ENCODE peak calls at places on chromosomes 2 and 18, in six cellular contexts. Y is GM03348; I is iris pigment epithelial cell; O is midbrain; D is stimulated activated CD8-positive, alpha-beta memory T cell treated with anti-CD3 and anti-CD28 coated beads, Interleukin-7, amount 100 ng/mL, for 1 hour; W is RKO. A is an unnamed sample.

GRCh38 chr18:76416935-76417334 is 78.1 kb downstream of the ZNF516 start:
- DNase-seq in Y (peak; percentile 68), I (peak; percentile 84), O (no peak), D (no peak), W (no peak), A (peak; percentile 50)

GRCh38 chr2:175137793-175138192 is 30.2 kb downstream of the ATF2 start:
- DNase-seq in Y (no peak), I (no peak), O (no peak), D (no peak), W (no peak), A (no peak)

GRCh38 chr18:46302866-46303485 is 198.8 kb downstream of the HAUS1 start:
- DNase-seq in Y (no peak), I (no peak), O (no peak), D (no peak), W (no peak), A (no peak)

GRCh38 chr2:48114256-48114655 is 208.0 kb upstream of the FBXO11 start:
- DNase-seq in Y (no peak), I (peak; percentile 94), O (no peak), D (no peak), W (peak; percentile 70), A (peak; percentile 47)

GRCh38 chr2:7289697-7290096 is 372.5 kb downstream of the RNF144A start:
- DNase-seq in Y (no peak), I (no peak), O (no peak), D (no peak), W (no peak), A (no peak)

GRCh38 chr2:84631047-84631446 is 114.7 kb downstream of the DNAH6 start:
- DNase-seq in Y (peak; percentile 53), I (peak; percentile 65), O (peak; percentile 12), D (no peak), W (peak; percentile 77), A (peak; percentile 43)

GRCh38 chr18:35513181-35513932 is 15.6 kb upstream of the INO80C start:
- DNase-seq in Y (peak; percentile 63), I (peak; percentile 79), O (no peak), D (no peak), W (no peak), A (peak; percentile 96)

GRCh38 chr18:44959013-44959412 is 278.3 kb downstream of the SETBP1 start:
- DNase-seq in Y (no peak), I (no peak), O (no peak), D (no peak), W (no peak), A (no peak)

GRCh38 chr2:129092871-129093385 is 774.3 kb upstream of the HS6ST1 start:
- DNase-seq in Y (no peak), I (no peak), O (no peak), D (no peak), W (no peak), A (no peak)

GRCh38 chr18:7069191-7069590 is 48.4 kb downstream of the LAMA1 start:
- DNase-seq in Y (no peak), I (no peak), O (no peak), D (no peak), W (no peak), A (no peak)

GRCh38 chr2:41127351-41127750 is 675.5 kb upstream of the SLC8A1 start:
- DNase-seq in Y (no peak), I (no peak), O (no peak), D (no peak), W (no peak), A (no peak)

GRCh38 chr2:86213699-86214502 is 14.6 kb downstream of the MRPL35 start:
- DNase-seq in Y (no peak), I (peak; percentile 48), O (no peak), D (no peak), W (no peak), A (peak; percentile 17)

GRCh38 chr2:239385096-239386000 is 15.5 kb downstream of the HDAC4 start:
- DNase-seq in Y (no peak), I (no peak), O (no peak), D (no peak), W (no peak), A (no peak)

GRCh38 chr18:70172225-70172624 is 33.3 kb downstream of the RTTN start:
- DNase-seq in Y (peak; percentile 34), I (peak; percentile 40), O (no peak), D (no peak), W (peak; percentile 49), A (peak; percentile 31)

GRCh38 chr2:9773905-9774239 is 69.4 kb upstream of the TAF1B start:
- DNase-seq in Y (no peak), I (no peak), O (no peak), D (no peak), W (no peak), A (no peak)

GRCh38 chr18:55633032-55633431 is 45.0 kb upstream of the TCF4 start:
- DNase-seq in Y (no peak), I (peak; percentile 30), O (no peak), D (no peak), W (no peak), A (no peak)

GRCh38 chr2:23132000-23132399 is 253.0 kb upstream of the KLHL29 start:
- DNase-seq in Y (no peak), I (no peak), O (no peak), D (no peak), W (no peak), A (no peak)

GRCh38 chr18:7855671-7856070 is 288.6 kb downstream of the PTPRM start:
- DNase-seq in Y (no peak), I (no peak), O (no peak), D (no peak), W (no peak), A (peak; percentile 53)

GRCh38 chr2:27353762-27354596 is 2.6 kb downstream of the GTF3C2 start:
- DNase-seq in Y (no peak), I (peak; percentile 80), O (no peak), D (no peak), W (peak; percentile 31), A (peak; percentile 24)

GRCh38 chr2:39141346-39142011 is 20.6 kb upstream of the SOS1 start:
- DNase-seq in Y (no peak), I (no peak), O (no peak), D (no peak), W (no peak), A (no peak)

GRCh38 chr2:170943041-170943440 is 14.0 kb downstream of the GORASP2 start:
- DNase-seq in Y (no peak), I (no peak), O (no peak), D (no peak), W (no peak), A (peak; percentile 45)

GRCh38 chr2:167943877-167944276 is 303.5 kb downstream of the STK39 start:
- DNase-seq in Y (no peak), I (peak; percentile 77), O (no peak), D (no peak), W (no peak), A (peak; percentile 53)

GRCh38 chr2:102301867-102302362 is 9.4 kb upstream of the IL1RL1 start:
- DNase-seq in Y (no peak), I (peak; percentile 30), O (no peak), D (no peak), W (peak; percentile 29), A (no peak)

GRCh38 chr2:159640176-159640575 is 23.8 kb upstream of the BAZ2B start:
- DNase-seq in Y (no peak), I (peak; percentile 31), O (no peak), D (no peak), W (no peak), A (peak; percentile 15)

GRCh38 chr18:3392467-3392855 is 57.5 kb upstream of the TGIF1 start:
- DNase-seq in Y (no peak), I (no peak), O (no peak), D (no peak), W (no peak), A (no peak)

GRCh38 chr2:70926042-70926441 is 9.7 kb upstream of the ATP6V1B1 start:
- DNase-seq in Y (no peak), I (no peak), O (no peak), D (no peak), W (no peak), A (no peak)

GRCh38 chr2:43948370-43948769 is 47.4 kb downstream of the LRPPRC start:
- DNase-seq in Y (no peak), I (peak; percentile 31), O (no peak), D (no peak), W (no peak), A (no peak)

A was measured in EH.